ENCODE peak calls at places on chromosome 17, in ten cellular contexts. One of them, this sample, is unnamed.

GRCh38 chr17:18321309-18321708 is 6.2 kb downstream of the SMCR8 start:
- DNase-seq in heart right ventricle: no peak
- DNase-seq in thoracic aorta: no peak
- DNase-seq in mammary epithelial cell: no peak
- DNase-seq in right atrium auricular region: no peak
- DNase-seq in AG04450: no peak
- DNase-seq in pancreas: no peak
- DNase-seq in esophagus squamous epithelium: no peak
- DNase-seq in body of pancreas: no peak
- DNase-seq in CD8-positive, alpha-beta T cell: no peak
- DNase-seq in this sample: no peak

GRCh38 chr17:76826290-76827138 is 41.7 kb upstream of the MGAT5B start:
- DNase-seq in heart right ventricle: no peak
- DNase-seq in mammary epithelial cell: no peak
- DNase-seq in AG04450: no peak
- DNase-seq in body of pancreas: no peak
- DNase-seq in esophagus squamous epithelium: no peak
- DNase-seq in thoracic aorta: no peak
- DNase-seq in right atrium auricular region: no peak
- DNase-seq in pancreas: no peak
- DNase-seq in CD8-positive, alpha-beta T cell: no peak
- DNase-seq in this sample: no peak

GRCh38 chr17:4636474-4637100 is 4.9 kb downstream of the ALOX15 start:
- DNase-seq in body of pancreas: no peak
- DNase-seq in AG04450: no peak
- DNase-seq in right atrium auricular region: no peak
- DNase-seq in thoracic aorta: no peak
- DNase-seq in heart right ventricle: no peak
- DNase-seq in CD8-positive, alpha-beta T cell: no peak
- DNase-seq in esophagus squamous epithelium: no peak
- DNase-seq in mammary epithelial cell: no peak
- DNase-seq in pancreas: no peak
- DNase-seq in this sample: no peak

GRCh38 chr17:40548982-40549680 is 16.1 kb downstream of the CCR7 start:
- DNase-seq in pancreas: no peak
- DNase-seq in esophagus squamous epithelium: no peak
- DNase-seq in right atrium auricular region: peak; percentile 79
- DNase-seq in body of pancreas: peak; percentile 16
- DNase-seq in AG04450: peak; percentile 85
- DNase-seq in heart right ventricle: no peak
- DNase-seq in thoracic aorta: no peak
- DNase-seq in CD8-positive, alpha-beta T cell: peak; percentile 59
- DNase-seq in mammary epithelial cell: peak; percentile 44
- DNase-seq in this sample: peak; percentile 88

GRCh38 chr17:74018116-74018515 is 185.4 kb upstream of the RPL38 start:
- DNase-seq in AG04450: no peak
- DNase-seq in right atrium auricular region: no peak
- DNase-seq in CD8-positive, alpha-beta T cell: no peak
- DNase-seq in body of pancreas: no peak
- DNase-seq in pancreas: no peak
- DNase-seq in thoracic aorta: no peak
- DNase-seq in mammary epithelial cell: no peak
- DNase-seq in heart right ventricle: no peak
- DNase-seq in esophagus squamous epithelium: no peak
- DNase-seq in this sample: no peak

GRCh38 chr17:33084755-33085154 is 93.1 kb downstream of the SPACA3 start:
- DNase-seq in heart right ventricle: no peak
- DNase-seq in right atrium auricular region: no peak
- DNase-seq in AG04450: no peak
- DNase-seq in CD8-positive, alpha-beta T cell: no peak
- DNase-seq in body of pancreas: no peak
- DNase-seq in mammary epithelial cell: no peak
- DNase-seq in esophagus squamous epithelium: no peak
- DNase-seq in pancreas: no peak
- DNase-seq in thoracic aorta: no peak
- DNase-seq in this sample: no peak

GRCh38 chr17:76383645-76384221 is 676 bp upstream of the SPHK1 start:
- DNase-seq in AG04450: no peak
- DNase-seq in heart right ventricle: peak; percentile 66
- DNase-seq in mammary epithelial cell: no peak
- DNase-seq in thoracic aorta: no peak
- DNase-seq in right atrium auricular region: no peak
- DNase-seq in pancreas: peak; percentile 33
- DNase-seq in body of pancreas: peak; percentile 42
- DNase-seq in esophagus squamous epithelium: no peak
- DNase-seq in CD8-positive, alpha-beta T cell: peak; percentile 63
- DNase-seq in this sample: no peak

GRCh38 chr17:17119533-17119932 is 77.3 kb downstream of the MPRIP start:
- DNase-seq in CD8-positive, alpha-beta T cell: peak; percentile 74
- DNase-seq in mammary epithelial cell: peak; percentile 64
- DNase-seq in esophagus squamous epithelium: no peak
- DNase-seq in AG04450: peak; percentile 30
- DNase-seq in heart right ventricle: no peak
- DNase-seq in pancreas: no peak
- DNase-seq in right atrium auricular region: no peak
- DNase-seq in thoracic aorta: no peak
- DNase-seq in body of pancreas: no peak
- DNase-seq in this sample: no peak

GRCh38 chr17:30477758-30478115 is 529 bp downstream of the GOSR1 start:
- DNase-seq in pancreas: no peak
- DNase-seq in heart right ventricle: no peak
- DNase-seq in AG04450: no peak
- DNase-seq in mammary epithelial cell: peak; percentile 35
- DNase-seq in body of pancreas: no peak
- DNase-seq in CD8-positive, alpha-beta T cell: no peak
- DNase-seq in thoracic aorta: no peak
- DNase-seq in esophagus squamous epithelium: no peak
- DNase-seq in right atrium auricular region: no peak
- DNase-seq in this sample: no peak

GRCh38 chr17:76981545-76982295 is 113.5 kb downstream of the MGAT5B start:
- DNase-seq in esophagus squamous epithelium: no peak
- DNase-seq in heart right ventricle: no peak
- DNase-seq in thoracic aorta: no peak
- DNase-seq in mammary epithelial cell: no peak
- DNase-seq in CD8-positive, alpha-beta T cell: no peak
- DNase-seq in right atrium auricular region: no peak
- DNase-seq in pancreas: no peak
- DNase-seq in AG04450: no peak
- DNase-seq in body of pancreas: no peak
- DNase-seq in this sample: no peak

GRCh38 chr17:60137731-60138130 is 12.0 kb upstream of the CA4 start:
- DNase-seq in heart right ventricle: no peak
- DNase-seq in right atrium auricular region: no peak
- DNase-seq in pancreas: no peak
- DNase-seq in AG04450: no peak
- DNase-seq in mammary epithelial cell: no peak
- DNase-seq in esophagus squamous epithelium: no peak
- DNase-seq in CD8-positive, alpha-beta T cell: no peak
- DNase-seq in thoracic aorta: no peak
- DNase-seq in body of pancreas: no peak
- DNase-seq in this sample: peak; percentile 15

GRCh38 chr17:60138769-60139437 is 10.9 kb upstream of the CA4 start:
- DNase-seq in body of pancreas: no peak
- DNase-seq in pancreas: no peak
- DNase-seq in CD8-positive, alpha-beta T cell: no peak
- DNase-seq in AG04450: no peak
- DNase-seq in right atrium auricular region: no peak
- DNase-seq in mammary epithelial cell: no peak
- DNase-seq in heart right ventricle: no peak
- DNase-seq in thoracic aorta: no peak
- DNase-seq in esophagus squamous epithelium: no peak
- DNase-seq in this sample: no peak

GRCh38 chr17:60141111-60142018 is 8.4 kb upstream of the CA4 start:
- DNase-seq in right atrium auricular region: no peak
- DNase-seq in AG04450: no peak
- DNase-seq in thoracic aorta: no peak
- DNase-seq in esophagus squamous epithelium: no peak
- DNase-seq in pancreas: peak; percentile 81
- DNase-seq in body of pancreas: peak; percentile 81
- DNase-seq in CD8-positive, alpha-beta T cell: no peak
- DNase-seq in heart right ventricle: no peak
- DNase-seq in mammary epithelial cell: no peak
- DNase-seq in this sample: no peak

GRCh38 chr17:60142872-60143499 is 6.8 kb upstream of the CA4 start:
- DNase-seq in heart right ventricle: peak; percentile 89
- DNase-seq in esophagus squamous epithelium: no peak
- DNase-seq in right atrium auricular region: peak; percentile 84
- DNase-seq in thoracic aorta: peak; percentile 47
- DNase-seq in mammary epithelial cell: peak; percentile 77
- DNase-seq in pancreas: peak; percentile 76
- DNase-seq in AG04450: peak; percentile 63
- DNase-seq in CD8-positive, alpha-beta T cell: peak; percentile 76
- DNase-seq in body of pancreas: peak; percentile 91
- DNase-seq in this sample: peak; percentile 87

GRCh38 chr17:60139438-60140285 is 10.1 kb upstream of the CA4 start:
- DNase-seq in CD8-positive, alpha-beta T cell: peak; percentile 77
- DNase-seq in esophagus squamous epithelium: no peak
- DNase-seq in mammary epithelial cell: peak; percentile 34
- DNase-seq in heart right ventricle: peak; percentile 71
- DNase-seq in body of pancreas: peak; percentile 81
- DNase-seq in AG04450: peak; percentile 30
- DNase-seq in right atrium auricular region: peak; percentile 70
- DNase-seq in pancreas: peak; percentile 61
- DNase-seq in thoracic aorta: no peak
- DNase-seq in this sample: peak; percentile 78
- H3K27me3 ChIP-seq in CD8-positive, alpha-beta T cell: peaks cover 31% of the 10 kb centered on the region
- H3K27me3 ChIP-seq in esophagus squamous epithelium: peaks cover 81% of the 10 kb centered on the region
- H3K27me3 ChIP-seq in mammary epithelial cell: peaks cover 13% of the 10 kb centered on the region
- H3K27me3 ChIP-seq in heart right ventricle: peaks cover 62% of the 10 kb centered on the region
- H3K27me3 ChIP-seq in body of pancreas: no peaks in the 10 kb centered on the region
- H3K27me3 ChIP-seq in AG04450: peaks cover 40% of the 10 kb centered on the region
- H3K27me3 ChIP-seq in right atrium auricular region: peaks cover 27% of the 10 kb centered on the region
- H3K27me3 ChIP-seq in pancreas: peaks cover 10% of the 10 kb centered on the region
- H3K27me3 ChIP-seq in thoracic aorta: peaks cover 11% of the 10 kb centered on the region
- H3K27me3 ChIP-seq in this sample: peaks cover 8% of the 10 kb centered on the region

DNA sequence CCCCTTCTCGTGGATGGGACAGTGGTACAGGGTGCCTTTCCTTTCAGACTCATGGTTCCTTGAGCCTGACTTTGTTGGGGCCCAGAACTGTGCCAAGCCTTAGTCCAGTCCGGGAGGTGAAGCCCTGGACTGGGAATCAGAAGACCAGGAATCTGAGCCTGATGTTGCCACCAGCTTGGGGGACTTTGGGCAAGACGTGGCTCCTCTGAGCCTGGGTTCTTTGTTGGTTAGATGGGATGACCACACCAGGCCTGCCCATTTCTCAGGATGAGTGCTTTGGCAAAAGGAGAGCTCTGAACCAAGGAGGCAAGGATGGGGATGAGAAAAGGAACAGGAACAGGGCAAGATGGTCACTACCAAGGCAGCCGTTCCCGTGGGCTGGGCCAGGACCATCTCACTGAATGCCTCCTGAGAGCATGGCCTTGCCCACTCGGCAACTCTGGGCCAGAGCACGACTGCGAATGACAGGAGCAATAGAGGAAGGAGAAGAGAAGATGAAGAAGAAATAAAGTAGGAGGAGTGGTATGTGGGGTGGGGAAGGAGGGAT is 32.5 kb downstream of the PITPNM3 start:
- DNase-seq in pancreas: no peak
- DNase-seq in AG04450: no peak
- DNase-seq in CD8-positive, alpha-beta T cell: no peak
- DNase-seq in right atrium auricular region: no peak
- DNase-seq in body of pancreas: no peak
- DNase-seq in thoracic aorta: no peak
- DNase-seq in esophagus squamous epithelium: no peak
- DNase-seq in heart right ventricle: no peak
- DNase-seq in mammary epithelial cell: no peak
- DNase-seq in this sample: no peak
- H3K4me3 ChIP-seq in pancreas: no peak overlapping the region
- H3K4me3 ChIP-seq in AG04450: no peak overlapping the region
- H3K4me3 ChIP-seq in CD8-positive, alpha-beta T cell: no peak overlapping the region
- H3K4me3 ChIP-seq in right atrium auricular region: no peak overlapping the region
- H3K4me3 ChIP-seq in body of pancreas: no peak overlapping the region
- H3K4me3 ChIP-seq in thoracic aorta: no peak overlapping the region
- H3K4me3 ChIP-seq in esophagus squamous epithelium: no peak overlapping the region
- H3K4me3 ChIP-seq in heart right ventricle: no peak overlapping the region
- H3K4me3 ChIP-seq in mammary epithelial cell: no peak overlapping the region
- H3K4me3 ChIP-seq in this sample: no peak overlapping the region

DNA sequence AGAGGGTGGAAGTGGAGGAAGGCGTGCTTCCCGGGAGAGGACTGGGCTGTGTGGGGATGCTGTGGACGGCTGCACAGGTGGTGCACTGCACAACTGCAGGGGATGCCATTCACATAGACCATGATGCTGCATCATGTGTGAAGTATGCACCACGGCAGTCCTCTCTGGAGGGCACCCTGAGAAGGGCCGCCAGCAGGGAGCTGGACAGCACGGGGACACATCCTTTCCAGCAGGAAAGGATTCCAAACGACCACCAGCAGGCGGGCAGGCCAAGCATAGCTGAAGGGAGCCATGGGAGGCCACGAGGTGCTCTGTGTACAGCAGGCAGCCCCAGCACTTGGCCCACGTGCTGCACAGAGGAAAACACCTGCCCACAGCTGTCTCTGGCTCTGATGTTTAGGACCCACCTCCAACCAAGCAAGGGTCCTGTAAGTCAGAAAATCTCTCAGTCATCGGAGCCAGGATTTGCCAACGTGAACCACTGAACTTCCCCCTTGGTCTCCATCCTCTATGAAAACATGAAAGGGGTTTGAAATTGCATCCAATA is 10.1 kb downstream of the ACTG1 start:
- DNase-seq in pancreas: no peak
- DNase-seq in esophagus squamous epithelium: no peak
- DNase-seq in CD8-positive, alpha-beta T cell: no peak
- DNase-seq in heart right ventricle: no peak
- DNase-seq in right atrium auricular region: no peak
- DNase-seq in mammary epithelial cell: no peak
- DNase-seq in AG04450: no peak
- DNase-seq in body of pancreas: no peak
- DNase-seq in thoracic aorta: no peak
- DNase-seq in this sample: no peak
- TF ChIP-seq CTCF in pancreas: no peak
- TF ChIP-seq CTCF in esophagus squamous epithelium: no peak
- TF ChIP-seq CTCF in CD8-positive, alpha-beta T cell: no peak
- TF ChIP-seq CTCF in heart right ventricle: no peak
- TF ChIP-seq CTCF in right atrium auricular region: no peak
- TF ChIP-seq CTCF in mammary epithelial cell: no peak
- TF ChIP-seq CTCF in AG04450: no peak
- TF ChIP-seq CTCF in body of pancreas: no peak
- TF ChIP-seq CTCF in thoracic aorta: no peak
- TF ChIP-seq CTCF in this sample: no peak

DNA sequence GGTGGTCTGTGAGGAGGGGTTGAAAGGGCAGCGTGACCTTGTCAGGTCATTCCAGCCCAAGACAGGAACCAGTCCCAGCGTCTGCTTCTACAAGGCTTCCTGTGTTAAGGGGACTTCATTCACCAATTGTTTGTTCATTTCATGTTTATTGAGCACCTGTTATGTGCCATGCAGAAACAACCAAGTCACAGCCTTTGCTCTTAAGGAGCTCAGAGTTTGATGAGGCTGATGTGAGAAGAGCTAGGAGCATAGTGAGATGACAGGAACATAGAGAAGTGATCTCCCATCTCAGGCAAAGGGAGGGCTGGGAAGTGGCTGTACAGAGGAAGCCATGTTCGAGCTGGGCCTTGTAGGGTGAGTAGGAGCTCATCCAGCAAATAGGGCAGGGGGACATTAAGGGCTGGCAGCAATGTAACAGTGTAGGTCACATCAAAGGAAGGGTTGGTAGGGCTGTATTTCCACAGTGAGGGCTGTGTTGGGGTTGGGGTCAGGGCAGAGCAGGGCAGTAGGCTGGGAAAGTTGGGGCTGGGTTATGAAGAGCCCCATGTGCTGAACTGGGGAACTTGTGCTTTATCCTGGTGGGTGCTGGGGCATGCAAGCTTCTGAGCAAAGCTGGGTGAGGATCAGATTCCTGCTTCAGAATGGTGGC is 79.8 kb downstream of the ARHGAP23 start:
- DNase-seq in CD8-positive, alpha-beta T cell: no peak
- DNase-seq in thoracic aorta: no peak
- DNase-seq in AG04450: no peak
- DNase-seq in mammary epithelial cell: no peak
- DNase-seq in right atrium auricular region: no peak
- DNase-seq in pancreas: no peak
- DNase-seq in esophagus squamous epithelium: no peak
- DNase-seq in body of pancreas: no peak
- DNase-seq in heart right ventricle: no peak
- DNase-seq in this sample: no peak
- H3K27me3 ChIP-seq in CD8-positive, alpha-beta T cell: peaks cover 9% of the 10 kb centered on the region
- H3K27me3 ChIP-seq in thoracic aorta: no peaks in the 10 kb centered on the region
- H3K27me3 ChIP-seq in AG04450: no peaks in the 10 kb centered on the region
- H3K27me3 ChIP-seq in mammary epithelial cell: no peaks in the 10 kb centered on the region
- H3K27me3 ChIP-seq in right atrium auricular region: no peaks in the 10 kb centered on the region
- H3K27me3 ChIP-seq in pancreas: no peaks in the 10 kb centered on the region
- H3K27me3 ChIP-seq in esophagus squamous epithelium: peaks cover 26% of the 10 kb centered on the region
- H3K27me3 ChIP-seq in body of pancreas: no peaks in the 10 kb centered on the region
- H3K27me3 ChIP-seq in heart right ventricle: peaks cover 36% of the 10 kb centered on the region
- H3K27me3 ChIP-seq in this sample: no peaks in the 10 kb centered on the region